ENCODE peak calls at places on chromosomes 12 and 14, in four cellular contexts. I is HepG2, K is GM12878, J is K562. R is an unnamed sample.

GRCh38 chr12:88153959-88154358 is 11.9 kb downstream of the TMTC3 start:
- DNase-seq in I (peak; percentile 16), K (no peak), J (no peak), R (no peak)

GRCh38 chr14:76926521-76927251 is 100.5 kb downstream of the LRRC74A start:
- DNase-seq in I (no peak), K (no peak), J (no peak), R (peak; percentile 73)

GRCh38 chr12:65937181-65937641 is 112.9 kb downstream of the HMGA2 start:
- DNase-seq in I (peak; percentile 97), K (no peak), J (no peak), R (no peak)

GRCh38 chr12:48767047-48767446 is 21.8 kb downstream of the ADCY6 start:
- DNase-seq in I (no peak), K (no peak), J (no peak), R (no peak)

GRCh38 chr14:67562025-67562775 is 29.1 kb downstream of the PLEKHH1 start:
- DNase-seq in I (no peak), K (no peak), J (no peak), R (no peak)

GRCh38 chr12:112176321-112177010 is 51.1 kb downstream of the TRAFD1 start:
- DNase-seq in I (no peak), K (no peak), J (no peak), R (no peak)

GRCh38 chr14:105324080-105324778 is 9.7 kb downstream of the PACS2 start:
- DNase-seq in I (no peak), K (no peak), J (no peak), R (peak; percentile 34)

GRCh38 chr14:80100681-80101080 is 110.6 kb downstream of the DIO2 start:
- DNase-seq in I (no peak), K (no peak), J (no peak), R (no peak)

GRCh38 chr14:31843361-31844091 is 233.6 kb upstream of the ARHGAP5 start:
- DNase-seq in I (no peak), K (no peak), J (no peak), R (no peak)

GRCh38 chr12:105417732-105418131 is 87.2 kb downstream of the C12orf75 start:
- DNase-seq in I (no peak), K (no peak), J (no peak), R (no peak)

GRCh38 chr12:105382771-105383632 is 52.5 kb downstream of the C12orf75 start:
- DNase-seq in I (peak; percentile 55), K (peak; percentile 17), J (peak; percentile 59), R (peak; percentile 84)

GRCh38 chr14:96053236-96053599 is 14.1 kb downstream of the C14orf132 start:
- DNase-seq in I (no peak), K (no peak), J (no peak), R (no peak)

GRCh38 chr12:129067482-129067881 is 214.2 kb downstream of the GLT1D1 start:
- DNase-seq in I (no peak), K (no peak), J (peak; percentile 6), R (peak; percentile 45)

GRCh38 chr12:31736472-31736871 is 7.7 kb upstream of the AMN1 start:
- DNase-seq in I (no peak), K (no peak), J (peak; percentile 85), R (no peak)

GRCh38 chr14:101483829-101484228 is 77.5 kb upstream of the DIO3 start:
- DNase-seq in I (no peak), K (no peak), J (no peak), R (no peak)

GRCh38 chr12:39205969-39206368 is 237.0 kb downstream of the KIF21A start:
- DNase-seq in I (no peak), K (peak; percentile 16), J (no peak), R (no peak)

GRCh38 chr14:59435106-59435505 is 30.1 kb downstream of the GPR135 start:
- DNase-seq in I (no peak), K (no peak), J (no peak), R (no peak)

GRCh38 chr12:116361404-116362223 is 84.1 kb upstream of the MED13L start:
- DNase-seq in I (no peak), K (no peak), J (no peak), R (no peak)

GRCh38 chr14:95935228-95935822 is 58.7 kb downstream of the TUNAR start:
- DNase-seq in I (peak; percentile 6), K (no peak), J (peak; percentile 19), R (peak; percentile 81)

GRCh38 chr14:28766505-28767238 is at the start of gene FOXG1:
- DNase-seq in I (no peak), K (no peak), J (peak; percentile 79), R (peak; percentile 88)

GRCh38 chr14:69720912-69721311 is 46.0 kb upstream of the SRSF5 start:
- DNase-seq in I (no peak), K (no peak), J (no peak), R (no peak)

GRCh38 chr12:100199347-100200136 is 1.1 kb upstream of the ACTR6 start:
- DNase-seq in I (peak; percentile 73), K (no peak), J (peak; percentile 82), R (peak; percentile 94)

GRCh38 chr12:18559242-18559641 is 178.6 kb downstream of the PLCZ1 start:
- DNase-seq in I (no peak), K (no peak), J (no peak), R (no peak)

GRCh38 chr12:292186-292585 is 29.6 kb upstream of the SLC6A13 start:
- DNase-seq in I (no peak), K (no peak), J (no peak), R (no peak)

GRCh38 chr14:49586673-49587460 is 687 bp upstream of the RPS29 start:
- DNase-seq in I (peak; percentile 52), K (peak; percentile 67), J (peak; percentile 69), R (peak; percentile 79)
- TF ChIP-seq JUNB in I (no peak), K (no peak), J (no peak), R (no peak)

GRCh38 chr12:131863711-131864396 is 30.6 kb upstream of the ULK1 start:
- DNase-seq in I (no peak), K (no peak), J (no peak), R (no peak)

GRCh38 chr12:131862600-131862993 is 31.8 kb upstream of the ULK1 start:
- DNase-seq in I (no peak), K (no peak), J (peak; percentile 23), R (no peak)

GRCh38 chr12:131864469-131864868 is 30.0 kb upstream of the ULK1 start:
- DNase-seq in I (no peak), K (no peak), J (no peak), R (no peak)

GRCh38 chr12:131862994-131863710 is 31.3 kb upstream of the ULK1 start:
- DNase-seq in I (no peak), K (no peak), J (peak; percentile 59), R (no peak)

DNA sequence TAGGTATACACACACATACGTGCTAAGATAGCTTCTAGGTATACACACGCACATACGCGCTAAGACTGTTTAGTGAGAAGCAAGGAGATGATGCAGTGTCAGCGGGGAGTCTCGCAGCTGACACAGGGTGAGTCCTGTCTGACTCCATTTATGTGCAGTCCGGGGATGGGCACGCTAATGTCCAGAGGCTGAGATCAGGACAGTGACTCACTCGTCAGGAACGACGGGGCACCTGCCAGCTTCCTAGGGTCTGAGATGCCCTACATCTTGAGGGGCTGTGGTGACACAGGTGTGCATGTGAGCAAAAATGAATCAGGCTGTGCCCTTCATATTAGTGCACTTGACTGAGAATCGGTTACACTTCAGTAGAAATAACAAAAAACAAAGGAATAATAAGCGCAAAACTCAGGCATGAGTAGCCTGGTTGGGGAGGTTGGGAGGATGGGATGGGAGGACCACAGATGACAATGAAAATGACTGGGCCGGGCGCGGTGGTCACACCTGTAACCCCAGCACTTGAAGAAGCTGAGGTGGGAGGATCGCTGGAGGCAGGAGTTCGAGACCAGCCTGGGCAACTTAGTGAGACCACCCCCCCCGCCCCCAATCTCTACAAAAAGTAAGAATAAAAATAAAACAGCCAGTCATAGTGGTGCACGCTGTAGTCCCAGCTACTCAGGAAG is 29.1 kb upstream of the ULK1 start:
- DNase-seq in I (no peak), K (no peak), J (no peak), R (no peak)
- TF ChIP-seq POLR2AphosphoS5 in I (no peak), K (no peak), J (no peak), R (no peak)

GRCh38 chr12:64160021-64160717 is 61.9 kb downstream of the KICS2 start:
- DNase-seq in I (no peak), K (no peak), J (no peak), R (no peak)
- TF ChIP-seq JUNB in I (no peak), K (no peak), J (no peak), R (no peak)

GRCh38 chr14:55731247-55731872 is 151.4 kb downstream of the KTN1 start:
- DNase-seq in I (no peak), K (no peak), J (no peak), R (no peak)
- TF ChIP-seq POLR2AphosphoS5 in I (no peak), K (no peak), J (no peak), R (no peak)

GRCh38 chr12:7498832-7499231 is 4.7 kb downstream of the CD163 start:
- DNase-seq in I (no peak), K (no peak), J (no peak), R (no peak)
- TF ChIP-seq JUNB in I (no peak), K (no peak), J (no peak), R (no peak)

DNA sequence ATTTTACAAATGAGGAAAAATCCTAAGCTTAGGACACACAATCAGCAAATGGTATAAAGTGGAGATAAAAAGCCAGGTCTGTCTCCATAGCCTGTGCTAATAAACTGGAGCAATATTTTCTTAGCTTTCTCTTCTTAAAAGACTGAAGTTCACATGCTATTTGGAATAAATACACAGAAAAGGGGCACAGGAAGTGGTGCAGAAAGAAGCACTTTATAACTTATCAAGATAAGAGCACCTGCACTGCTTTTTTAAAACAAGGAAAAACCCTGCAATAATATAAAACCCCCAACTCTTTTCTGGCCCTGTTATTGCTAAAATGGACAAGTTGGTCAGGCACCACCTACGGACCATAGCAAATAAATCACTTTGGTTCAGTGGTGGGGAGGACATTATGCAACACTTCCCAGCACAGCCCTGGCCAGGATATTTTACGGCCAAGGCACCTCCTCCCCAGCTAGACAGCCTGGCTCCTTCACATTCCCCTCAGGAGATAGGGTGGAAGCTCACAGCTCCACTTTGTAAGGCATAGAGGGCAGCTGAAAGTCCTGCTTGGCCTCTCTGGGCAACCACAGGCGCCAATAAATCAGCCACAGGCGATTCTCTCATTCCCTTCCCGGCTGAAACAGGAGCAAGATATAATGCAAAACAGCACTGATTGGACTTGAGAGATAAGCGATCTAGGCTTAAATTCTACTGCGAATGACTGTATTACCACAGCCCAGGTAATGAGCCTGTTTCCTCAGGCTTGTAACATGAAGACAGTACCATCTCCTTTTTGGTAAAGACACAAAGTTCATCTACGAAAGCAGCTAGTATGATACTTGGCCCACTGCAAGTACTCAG is 2.1 kb downstream of the ZBTB25 start:
- DNase-seq in I (peak; percentile 55), K (no peak), J (peak; percentile 34), R (no peak)
- TF ChIP-seq POLR2AphosphoS5 in I (no peak), K (no peak), J (no peak), R (no peak)